ENCODE peak calls at places on chromosomes 11 and 22, in nine cellular contexts. S is activated B cell treated with CpG ODN at 0.5 μM for 24 hours; A is effector memory CD4-positive, alpha-beta T cell; Z is Daoy; J is SK-MEL-5; C is GM13977; U is body of pancreas; V is MV-4-11; Y is A172. I is an unnamed sample.
A peak's percentile ranks its signal among the peaks of the same experiment; 100 is the strongest.

GRCh38 chr11:45625611-45626010 is 39.8 kb downstream of the CHST1 start:
- DNase-seq in A (no peak), C (no peak), S (no peak), J (no peak), V (no peak), Z (no peak), Y (no peak), U (no peak), I (no peak)

GRCh38 chr11:14315130-14315529 is 43.9 kb downstream of the RRAS2 start:
- DNase-seq in U (no peak), C (no peak), Z (no peak), V (no peak), A (no peak), S (no peak), J (no peak), Y (no peak), I (no peak)

GRCh38 chr11:57290288-57290687 is 34.5 kb downstream of the TNKS1BP1 start:
- DNase-seq in Z (no peak), S (no peak), J (no peak), A (no peak), Y (no peak), C (no peak), V (no peak), U (no peak), I (no peak)

GRCh38 chr11:119424276-119424675 is 1.3 kb upstream of the THY1 start:
- DNase-seq in Z (no peak), C (no peak), V (no peak), U (no peak), Y (no peak), J (no peak), A (no peak), S (no peak), I (no peak)

GRCh38 chr11:134512791-134513538 is 100.9 kb upstream of the B3GAT1 start:
- DNase-seq in Z (no peak), C (no peak), V (no peak), S (no peak), U (peak; percentile 2), A (no peak), Y (no peak), J (no peak), I (peak; percentile 51)

GRCh38 chr22:23010430-23010829 is 59.9 kb upstream of the GNAZ start:
- DNase-seq in A (no peak), C (no peak), Y (no peak), Z (no peak), V (no peak), J (no peak), S (no peak), U (no peak), I (no peak)

GRCh38 chr22:21569459-21570161 is 2.1 kb downstream of the UBE2L3 start:
- DNase-seq in Z (no peak), U (no peak), Y (no peak), J (no peak), S (no peak), C (no peak), A (no peak), V (peak; percentile 93), I (no peak)

GRCh38 chr11:130786987-130787688 is 129.1 kb downstream of the SNX19 start:
- DNase-seq in V (no peak), J (no peak), A (no peak), Z (peak; percentile 85), U (peak; percentile 42), S (no peak), Y (peak; percentile 65), C (no peak), I (no peak)

GRCh38 chr22:38735126-38735464 is 20.7 kb downstream of the SUN2 start:
- DNase-seq in A (no peak), J (no peak), Y (no peak), U (no peak), V (no peak), C (no peak), Z (no peak), S (no peak), I (no peak)

GRCh38 chr11:1209371-1210057 is 13.4 kb upstream of the MUC5B start:
- DNase-seq in U (no peak), Y (no peak), Z (no peak), C (no peak), A (no peak), J (no peak), S (no peak), V (no peak), I (no peak)

GRCh38 chr22:28989035-28989464 is 72.6 kb downstream of the C22orf31 start:
- DNase-seq in C (no peak), V (no peak), S (no peak), Z (no peak), U (no peak), Y (no peak), J (no peak), A (no peak), I (no peak)

GRCh38 chr11:64516226-64516625 is 74.8 kb upstream of the SLC22A12 start:
- DNase-seq in U (no peak), Z (no peak), V (peak; percentile 50), Y (no peak), C (no peak), A (no peak), S (no peak), J (peak; percentile 11), I (no peak)

GRCh38 chr11:26247340-26247739 is 84.6 kb upstream of the ANO3 start:
- DNase-seq in J (no peak), Z (no peak), Y (no peak), C (no peak), S (no peak), V (no peak), U (no peak), A (no peak), I (no peak)

GRCh38 chr22:26259510-26259909 is 90.2 kb downstream of the SEZ6L start:
- DNase-seq in Z (peak; percentile 46), V (peak; percentile 24), C (no peak), U (no peak), Y (peak; percentile 13), J (peak; percentile 19), A (no peak), S (no peak), I (peak; percentile 77)

GRCh38 chr11:28366549-28367341 is 258.6 kb downstream of the METTL15 start:
- DNase-seq in V (no peak), Z (no peak), C (no peak), U (no peak), Y (no peak), J (no peak), A (no peak), S (no peak), I (peak; percentile 75)

GRCh38 chr11:96736591-96736990 is 346.8 kb downstream of the JRKL start:
- DNase-seq in S (no peak), Y (no peak), U (no peak), V (no peak), J (no peak), Z (no peak), A (no peak), C (no peak), I (no peak)

GRCh38 chr11:20360650-20361049 is 2.9 kb upstream of the HTATIP2 start:
- DNase-seq in C (no peak), A (no peak), Y (peak; percentile 53), V (peak; percentile 58), Z (peak; percentile 75), U (no peak), S (no peak), J (no peak), I (no peak)

GRCh38 chr11:48001438-48002021 is 21.2 kb downstream of the PTPRJ start:
- DNase-seq in U (no peak), J (no peak), Y (peak; percentile 49), Z (peak; percentile 45), S (no peak), V (no peak), A (peak; percentile 84), C (no peak), I (no peak)

I was measured in islet precursor cell.